ENCODE peak calls at places on chromosomes 3 and 15, in five cellular contexts. H is fibroblast of pulmonary artery, N is brain microvascular endothelial cell, L is dorsolateral prefrontal cortex, U is cardiac muscle cell. C is an unnamed sample.

GRCh38 chr15:81265944-81266775 is 57.8 kb downstream of the STARD5 start:
- DNase-seq in H (peak; percentile 86), L (peak; percentile 83), N (peak; percentile 71), U (peak; percentile 86), C (peak; percentile 57)

GRCh38 chr3:150742679-150743078 is 20.3 kb downstream of the SIAH2 start:
- DNase-seq in H (no peak), N (no peak), L (no peak), U (no peak), C (no peak)

GRCh38 chr3:52436500-52437106 is 8.3 kb downstream of the SEMA3G start:
- DNase-seq in H (peak; percentile 85), L (no peak), U (peak; percentile 90), N (no peak), C (no peak)

GRCh38 chr3:38227989-38228388 is 37.6 kb upstream of the SLC22A13 start:
- DNase-seq in L (no peak), N (peak; percentile 50), H (peak; percentile 81), U (peak; percentile 76), C (peak; percentile 20)

GRCh38 chr3:154904328-154904727 is 175.8 kb upstream of the MME start:
- DNase-seq in N (peak; percentile 16), H (peak; percentile 55), L (no peak), U (peak; percentile 38), C (no peak)

GRCh38 chr3:73727117-73727802 is 102.5 kb upstream of the PDZRN3 start:
- DNase-seq in U (peak; percentile 94), N (peak; percentile 71), H (peak; percentile 94), L (no peak), C (peak; percentile 86)

GRCh38 chr3:144362126-144362525 is 390.5 kb downstream of the DIPK2A start:
- DNase-seq in U (no peak), L (no peak), N (peak; percentile 46), H (no peak), C (no peak)

GRCh38 chr3:11238057-11238456 is 34.1 kb upstream of the ATG7 start:
- DNase-seq in H (peak; percentile 93), N (peak; percentile 59), L (no peak), U (peak; percentile 93), C (peak; percentile 74)

DNA sequence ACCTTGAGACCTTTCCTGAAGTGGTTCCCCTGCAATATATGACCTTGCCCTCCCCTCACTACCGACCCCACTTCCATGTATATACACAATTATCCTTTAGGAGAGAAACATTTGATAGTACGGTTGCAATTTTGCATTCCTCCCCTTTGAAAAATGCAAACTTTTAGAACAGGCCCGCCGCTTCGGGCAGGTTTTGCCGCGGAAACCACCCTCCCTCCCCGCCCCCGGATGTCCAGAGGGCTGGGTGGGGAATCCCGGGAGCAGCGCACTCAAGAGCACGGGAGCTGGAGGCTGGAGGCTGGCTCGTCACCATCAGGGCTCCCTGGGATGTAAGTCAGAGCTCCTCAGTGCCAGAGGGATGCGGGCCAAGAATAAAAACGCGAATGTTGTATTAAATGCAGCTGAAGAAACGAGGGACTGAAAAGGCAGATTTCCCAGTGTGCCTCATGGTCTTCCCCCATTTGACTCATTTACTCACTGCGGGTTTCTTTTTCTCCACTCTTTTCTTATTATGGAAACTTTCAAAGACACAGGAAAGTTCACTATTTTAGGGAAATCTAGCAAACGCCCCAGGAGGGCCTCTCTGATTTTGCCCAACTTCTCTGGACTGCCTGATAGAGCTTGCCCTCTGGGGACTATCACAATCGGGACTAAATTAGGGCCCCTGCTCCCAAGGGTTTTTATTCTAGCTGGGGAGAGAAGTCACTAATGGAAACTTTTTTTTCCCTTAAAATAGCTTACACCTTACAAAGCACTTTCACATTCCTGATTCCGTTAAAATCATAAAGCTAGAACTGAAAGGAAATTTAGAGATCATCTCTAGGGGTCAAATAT is 2.9 kb upstream of the USP3 start:
- DNase-seq in N (peak; percentile 88), H (peak; percentile 96), U (peak; percentile 97), L (no peak), C (peak; percentile 91)
- H3K4me3 ChIP-seq in N (peak overlapping the region; percentile 33), H (peak overlapping the region; percentile 32), U (no peak overlapping the region), L (peak overlapping the region; percentile 5), C (peak overlapping the region; percentile 19)

GRCh38 chr15:90401499-90401898 is 13.5 kb downstream of the IQGAP1 start:
- DNase-seq in H (no peak), L (no peak), U (no peak), N (no peak), C (no peak)
- H3K4me3 ChIP-seq in H (peak overlapping the region; percentile 17), L (no peak overlapping the region), U (peak overlapping the region; percentile 12), N (no peak overlapping the region), C (no peak overlapping the region)

DNA sequence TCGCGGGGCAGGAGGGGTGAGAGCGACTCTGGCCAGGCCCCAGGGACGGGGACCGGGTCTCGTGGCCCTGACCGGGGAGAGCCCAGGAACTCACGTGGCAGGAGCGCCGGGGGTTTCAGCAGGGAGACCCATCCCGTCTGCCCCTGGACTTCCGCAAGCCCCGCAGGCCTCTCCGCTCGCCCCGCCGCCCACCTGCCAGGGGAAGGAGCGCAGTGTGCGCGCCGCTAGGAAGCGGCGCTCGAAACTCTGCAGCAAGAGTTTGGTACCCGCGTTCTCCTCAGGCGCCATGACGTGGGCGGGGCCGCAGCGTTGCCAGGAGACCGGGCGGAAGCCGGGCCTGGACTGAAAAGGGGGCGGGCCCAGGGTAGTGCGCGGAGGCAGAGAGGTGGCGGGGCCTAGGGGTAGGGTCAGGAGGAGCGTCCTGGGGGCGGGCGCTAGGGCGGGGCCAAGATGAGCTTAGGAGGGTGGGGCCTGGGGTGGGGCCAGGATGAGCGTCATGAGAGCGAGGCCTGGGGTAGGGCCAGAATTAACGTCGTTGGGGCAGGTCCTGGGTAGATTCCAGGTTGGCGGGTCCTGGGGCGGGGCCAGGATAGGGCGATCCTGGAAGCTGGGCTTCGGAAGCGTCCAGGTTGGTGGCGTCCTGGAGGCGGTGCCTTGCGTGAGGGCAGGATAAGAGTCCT is 29.7 kb downstream of the ALG1L2 start:
- DNase-seq in H (peak; percentile 99), N (peak; percentile 100), L (peak; percentile 99), U (peak; percentile 99), C (peak; percentile 95)
- H3K4me3 ChIP-seq in H (peak overlapping the region; percentile 74), N (peak overlapping the region; percentile 73), L (peak overlapping the region; percentile 69), U (peak overlapping the region; percentile 91), C (peak overlapping the region; percentile 73)

DNA sequence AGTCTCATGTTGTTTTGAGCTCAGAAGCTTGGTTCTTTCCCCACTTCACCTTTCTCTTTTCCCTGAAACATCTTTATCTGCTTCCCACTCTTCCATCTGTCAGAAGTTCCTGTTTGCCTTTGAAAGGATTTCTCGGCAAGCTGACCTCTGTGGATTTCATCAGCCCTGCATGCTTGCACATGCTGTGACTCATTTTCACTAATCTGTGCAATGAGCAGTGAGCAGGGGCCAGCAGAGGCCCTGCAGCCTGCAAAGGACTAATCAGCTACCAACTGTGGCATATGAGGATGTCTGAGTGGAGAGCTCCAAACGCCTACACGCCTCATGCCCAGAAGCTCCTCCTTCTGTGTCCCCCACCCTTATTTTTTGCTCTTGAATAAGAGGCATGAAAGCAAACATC is 333.0 kb upstream of the SEMA6D start:
- DNase-seq in N (peak; percentile 94), U (peak; percentile 96), H (peak; percentile 96), L (no peak), C (peak; percentile 40)
- H3K4me3 ChIP-seq in N (no peak overlapping the region), U (no peak overlapping the region), H (no peak overlapping the region), L (no peak overlapping the region), C (no peak overlapping the region)